ENCODE peak calls at places on chromosomes 13 and 19, in eight cellular contexts. One of them, this sample, is unnamed.
A peak's percentile ranks its signal among the peaks of the same experiment; 100 is the strongest.

GRCh38 chr13:91381371-91381770 is 17.1 kb upstream of the GPC5 start:
- DNase-seq in ACHN: peak; percentile 23
- DNase-seq in GM04504: no peak
- DNase-seq in posterior cingulate gyrus: no peak
- DNase-seq in cardiac muscle cell: peak; percentile 36
- DNase-seq in tibial nerve: no peak
- DNase-seq in brain microvascular endothelial cell: peak; percentile 11
- DNase-seq in MV-4-11: peak; percentile 27
- DNase-seq in this sample: no peak

GRCh38 chr13:114154476-114154875 is 22.1 kb upstream of the RASA3 start:
- DNase-seq in ACHN: no peak
- DNase-seq in cardiac muscle cell: no peak
- DNase-seq in tibial nerve: no peak
- DNase-seq in MV-4-11: no peak
- DNase-seq in posterior cingulate gyrus: no peak
- DNase-seq in brain microvascular endothelial cell: no peak
- DNase-seq in GM04504: no peak
- DNase-seq in this sample: no peak

GRCh38 chr19:33194884-33195710 is 967 bp downstream of the LRP3 start:
- DNase-seq in GM04504: no peak
- DNase-seq in posterior cingulate gyrus: no peak
- DNase-seq in tibial nerve: no peak
- DNase-seq in ACHN: no peak
- DNase-seq in cardiac muscle cell: peak; percentile 52
- DNase-seq in MV-4-11: no peak
- DNase-seq in brain microvascular endothelial cell: no peak
- DNase-seq in this sample: no peak

GRCh38 chr19:43524922-43525835 is 1.8 kb downstream of the ETHE1 start:
- DNase-seq in posterior cingulate gyrus: no peak
- DNase-seq in MV-4-11: peak; percentile 91
- DNase-seq in cardiac muscle cell: peak; percentile 54
- DNase-seq in tibial nerve: peak; percentile 31
- DNase-seq in GM04504: no peak
- DNase-seq in ACHN: no peak
- DNase-seq in brain microvascular endothelial cell: no peak
- DNase-seq in this sample: no peak

GRCh38 chr13:73440296-73440895 is 381.6 kb downstream of the KLF5 start:
- DNase-seq in tibial nerve: no peak
- DNase-seq in brain microvascular endothelial cell: no peak
- DNase-seq in MV-4-11: no peak
- DNase-seq in posterior cingulate gyrus: no peak
- DNase-seq in ACHN: peak; percentile 5
- DNase-seq in cardiac muscle cell: no peak
- DNase-seq in GM04504: no peak
- DNase-seq in this sample: no peak

GRCh38 chr19:5093297-5093858 is 124.5 kb downstream of the KDM4B start:
- DNase-seq in cardiac muscle cell: no peak
- DNase-seq in ACHN: no peak
- DNase-seq in posterior cingulate gyrus: no peak
- DNase-seq in GM04504: no peak
- DNase-seq in tibial nerve: no peak
- DNase-seq in brain microvascular endothelial cell: no peak
- DNase-seq in MV-4-11: no peak
- DNase-seq in this sample: no peak

GRCh38 chr19:5354403-5354802 is 13.8 kb upstream of the PTPRS start:
- DNase-seq in ACHN: peak; percentile 15
- DNase-seq in MV-4-11: no peak
- DNase-seq in brain microvascular endothelial cell: peak; percentile 29
- DNase-seq in posterior cingulate gyrus: no peak
- DNase-seq in cardiac muscle cell: no peak
- DNase-seq in tibial nerve: no peak
- DNase-seq in GM04504: no peak
- DNase-seq in this sample: no peak

GRCh38 chr13:95185851-95186250 is 115.4 kb downstream of the ABCC4 start:
- DNase-seq in posterior cingulate gyrus: no peak
- DNase-seq in cardiac muscle cell: no peak
- DNase-seq in tibial nerve: no peak
- DNase-seq in GM04504: no peak
- DNase-seq in ACHN: no peak
- DNase-seq in MV-4-11: no peak
- DNase-seq in brain microvascular endothelial cell: no peak
- DNase-seq in this sample: no peak

GRCh38 chr13:112903606-112904195 is 65.3 kb upstream of the MCF2L start:
- DNase-seq in brain microvascular endothelial cell: no peak
- DNase-seq in MV-4-11: no peak
- DNase-seq in posterior cingulate gyrus: no peak
- DNase-seq in cardiac muscle cell: no peak
- DNase-seq in ACHN: no peak
- DNase-seq in tibial nerve: no peak
- DNase-seq in GM04504: no peak
- DNase-seq in this sample: no peak

GRCh38 chr19:33508941-33509614 is 12.5 kb downstream of the PEPD start:
- DNase-seq in cardiac muscle cell: no peak
- DNase-seq in brain microvascular endothelial cell: no peak
- DNase-seq in GM04504: no peak
- DNase-seq in MV-4-11: no peak
- DNase-seq in posterior cingulate gyrus: no peak
- DNase-seq in ACHN: no peak
- DNase-seq in tibial nerve: no peak
- DNase-seq in this sample: no peak